ENCODE peak calls at places on chromosomes 5 and 9, in ten cellular contexts. R is D341Med; M is amniotic epithelial cell; P is naive thymus-derived CD4-positive, alpha-beta T cell; X is astrocyte of the spinal cord; Y is GM23248; Z is epithelial cell of esophagus; N is ACHN; B is anterior cingulate cortex; D is IMR-90. W is an unnamed sample.

GRCh38 chr5:35859101-35859661 is 2.5 kb downstream of the IL7R start:
- DNase-seq in R (no peak), M (peak; percentile 20), P (peak; percentile 63), X (peak; percentile 44), Y (peak; percentile 38), Z (peak; percentile 24), N (no peak), B (no peak), D (peak; percentile 28), W (peak; percentile 55)

GRCh38 chr5:149279651-149280050 is 8.0 kb downstream of the AFAP1L1 start:
- DNase-seq in R (no peak), M (peak; percentile 42), P (no peak), X (no peak), Y (no peak), Z (peak; percentile 67), N (no peak), B (no peak), D (no peak), W (no peak)

GRCh38 chr5:160375166-160375565 is 4.7 kb upstream of the C1QTNF2 start:
- DNase-seq in R (no peak), M (no peak), P (no peak), X (peak; percentile 15), Y (no peak), Z (no peak), N (no peak), B (no peak), D (peak; percentile 47), W (no peak)

GRCh38 chr5:36904677-36905076 is 28.1 kb downstream of the NIPBL start:
- DNase-seq in R (no peak), M (peak; percentile 60), P (no peak), X (no peak), Y (no peak), Z (peak; percentile 21), N (no peak), B (no peak), D (no peak), W (no peak)

GRCh38 chr5:172487671-172488070 is 33.3 kb upstream of the SH3PXD2B start:
- DNase-seq in R (no peak), M (no peak), P (no peak), X (no peak), Y (no peak), Z (no peak), N (no peak), B (no peak), D (no peak), W (no peak)

GRCh38 chr5:6837519-6838110 is 124.4 kb downstream of the TENT4A start:
- DNase-seq in R (peak; percentile 32), M (no peak), P (no peak), X (no peak), Y (no peak), Z (no peak), N (peak; percentile 28), B (no peak), D (no peak), W (peak; percentile 55)

GRCh38 chr9:86876797-86877196 is 70.5 kb downstream of the GAS1 start:
- DNase-seq in R (no peak), M (no peak), P (no peak), X (no peak), Y (no peak), Z (no peak), N (no peak), B (no peak), D (no peak), W (no peak)

GRCh38 chr5:169581580-169582227 is 1.9 kb upstream of the SPDL1 start:
- DNase-seq in R (peak; percentile 43), M (peak; percentile 87), P (peak; percentile 33), X (peak; percentile 64), Y (peak; percentile 88), Z (peak; percentile 68), N (peak; percentile 62), B (peak; percentile 39), D (peak; percentile 61), W (peak; percentile 81)

GRCh38 chr9:17230646-17231045 is 95.8 kb downstream of the CNTLN start:
- DNase-seq in R (no peak), M (no peak), P (no peak), X (no peak), Y (no peak), Z (no peak), N (no peak), B (no peak), D (no peak), W (no peak)

GRCh38 chr9:75111019-75111622 is 22.8 kb downstream of the OSTF1 start:
- DNase-seq in R (no peak), M (no peak), P (peak; percentile 2), X (no peak), Y (no peak), Z (peak; percentile 87), N (no peak), B (no peak), D (no peak), W (peak; percentile 80)

GRCh38 chr5:469752-470483 is 26.9 kb downstream of the EXOC3 start:
- DNase-seq in R (no peak), M (no peak), P (no peak), X (no peak), Y (no peak), Z (no peak), N (no peak), B (no peak), D (no peak), W (no peak)

GRCh38 chr9:117156150-117156688 is 258.6 kb downstream of the ASTN2 start:
- DNase-seq in R (no peak), M (no peak), P (no peak), X (no peak), Y (no peak), Z (no peak), N (no peak), B (no peak), D (no peak), W (no peak)

GRCh38 chr5:177133845-177134652 is 476 bp downstream of the NSD1 start:
- DNase-seq in R (peak; percentile 77), M (peak; percentile 50), P (peak; percentile 61), X (peak; percentile 58), Y (peak; percentile 82), Z (peak; percentile 39), N (peak; percentile 44), B (peak; percentile 65), D (peak; percentile 29), W (peak; percentile 42)

GRCh38 chr5:20636686-20637085 is 648.7 kb upstream of the CDH18 start:
- DNase-seq in R (no peak), M (no peak), P (no peak), X (no peak), Y (no peak), Z (peak; percentile 5), N (no peak), B (no peak), D (no peak), W (no peak)

GRCh38 chr5:149363345-149363744 is 5.5 kb downstream of the PCYOX1L start:
- DNase-seq in R (no peak), M (no peak), P (no peak), X (no peak), Y (no peak), Z (no peak), N (no peak), B (no peak), D (no peak), W (no peak)